ENCODE peak calls at places on chromosome 5, in ten cellular contexts. H is IMR-90, A is SJCRH30, C is WTC11, N is left kidney, V is pons, F is stomach, W is ovary, R is neural crest cell, L is GM12865. S is an unnamed sample.
A peak's percentile ranks its signal among the peaks of the same experiment; 100 is the strongest.

GRCh38 chr5:157947156-157947555 is 88.2 kb upstream of the CLINT1 start:
- DNase-seq in W (no peak), H (no peak), C (no peak), A (no peak), R (no peak), V (no peak), N (no peak), F (no peak), L (no peak), S (no peak)

GRCh38 chr5:155260798-155261197 is 247.2 kb downstream of the KIF4B start:
- DNase-seq in W (no peak), H (no peak), A (no peak), V (peak; percentile 12), L (peak; percentile 28), R (no peak), C (peak; percentile 49), F (no peak), N (peak; percentile 61), S (peak; percentile 21)

GRCh38 chr5:97550164-97550563 is 367.1 kb upstream of the RIOK2 start:
- DNase-seq in L (no peak), H (peak; percentile 72), R (no peak), W (no peak), A (no peak), C (no peak), F (no peak), V (peak; percentile 91), N (no peak), S (no peak)

GRCh38 chr5:15499528-15500325 is at the start of gene FBXL7:
- DNase-seq in L (peak; percentile 22), R (peak; percentile 76), F (peak; percentile 37), W (peak; percentile 84), N (peak; percentile 95), A (peak; percentile 77), V (peak; percentile 78), H (peak; percentile 75), C (peak; percentile 83), S (no peak)

GRCh38 chr5:157172408-157172807 is 6.3 kb upstream of the GARIN3 start:
- DNase-seq in L (peak; percentile 92), A (no peak), F (no peak), H (no peak), N (no peak), V (no peak), C (no peak), R (no peak), W (no peak), S (no peak)

GRCh38 chr5:42570946-42571625 is 147.8 kb downstream of the GHR start:
- DNase-seq in R (no peak), C (no peak), N (no peak), W (no peak), A (no peak), L (no peak), H (peak; percentile 1), V (no peak), F (no peak), S (no peak)

GRCh38 chr5:174733091-174733690 is 8.8 kb downstream of the MSX2 start:
- DNase-seq in C (peak; percentile 60), R (no peak), H (no peak), L (no peak), F (no peak), A (no peak), V (no peak), N (no peak), W (no peak), S (no peak)

GRCh38 chr5:17248999-17249634 is 31.7 kb downstream of the BASP1 start:
- DNase-seq in H (peak; percentile 99), N (no peak), W (no peak), V (no peak), C (no peak), F (no peak), R (no peak), A (no peak), L (no peak), S (no peak)

GRCh38 chr5:68374770-68375518 is 159.4 kb downstream of the PIK3R1 start:
- DNase-seq in H (no peak), V (no peak), F (no peak), R (no peak), N (no peak), L (peak; percentile 38), C (no peak), A (no peak), W (no peak), S (no peak)

GRCh38 chr5:1118231-1118698 is 6.4 kb upstream of the SLC12A7 start:
- DNase-seq in C (no peak), H (peak; percentile 11), L (no peak), F (no peak), V (no peak), A (peak; percentile 92), N (peak; percentile 58), R (no peak), W (peak; percentile 80), S (peak; percentile 71)

GRCh38 chr5:137415231-137415681 is 83.9 kb downstream of the SPOCK1 start:
- DNase-seq in N (no peak), V (no peak), H (peak; percentile 70), L (no peak), F (no peak), W (no peak), A (no peak), C (no peak), R (no peak), S (no peak)